ENCODE peak calls at places on chromosomes 12 and 14, in eight cellular contexts. L, A, U, P, E, C, I and O are unnamed samples.

GRCh38 chr12:15256760-15257159 is 35.5 kb upstream of the RERG start:
- DNase-seq in L (no peak), C (no peak), I (no peak), U (no peak), P (peak), E (no peak), A (peak), O (no peak)

GRCh38 chr12:89709994-89710872 is 1.6 kb upstream of the ATP2B1 start:
- DNase-seq in U (peak), A (no peak), P (peak), C (no peak), L (no peak), E (peak), I (no peak), O (peak)

GRCh38 chr12:9813821-9814798 is 13.2 kb upstream of the KLRF1 start:
- DNase-seq in U (peak), P (peak), E (peak), A (peak), L (peak), C (peak), I (peak), O (peak)

GRCh38 chr12:96403870-96404269 is 3.6 kb upstream of the CDK17 start:
- DNase-seq in L (no peak), C (no peak), E (no peak), U (no peak), A (no peak), P (no peak), I (no peak), O (no peak)

GRCh38 chr14:32756775-32757174 is 181.9 kb upstream of the NPAS3 start:
- DNase-seq in C (no peak), U (no peak), I (no peak), P (no peak), L (no peak), A (no peak), E (no peak), O (no peak)

GRCh38 chr12:5456906-5457305 is 25.0 kb downstream of the NTF3 start:
- DNase-seq in P (peak), I (no peak), C (no peak), L (no peak), E (no peak), A (peak), U (no peak), O (no peak)

GRCh38 chr14:66539034-66539433 is 31.1 kb downstream of the GPHN start:
- DNase-seq in L (no peak), C (no peak), E (no peak), P (no peak), A (no peak), U (no peak), I (no peak), O (no peak)

GRCh38 chr12:45852508-45852907 is 123.0 kb downstream of the ARID2 start:
- DNase-seq in U (no peak), E (no peak), A (no peak), C (no peak), I (no peak), L (no peak), P (no peak), O (no peak)

GRCh38 chr14:74417201-74417600 is 8.8 kb downstream of the SYNDIG1L start:
- DNase-seq in C (no peak), E (no peak), A (no peak), P (no peak), U (no peak), L (no peak), I (no peak), O (no peak)

GRCh38 chr12:76628745-76629144 is 69.2 kb upstream of the OSBPL8 start:
- DNase-seq in P (no peak), L (no peak), A (no peak), E (no peak), I (no peak), C (no peak), U (no peak), O (no peak)

GRCh38 chr12:1875608-1876007 is 42.8 kb downstream of the CACNA2D4 start:
- DNase-seq in U (no peak), C (no peak), I (no peak), E (no peak), A (no peak), P (no peak), L (no peak), O (no peak)

GRCh38 chr14:104350463-104351185 is 212.2 kb downstream of the KIF26A start:
- DNase-seq in L (no peak), A (no peak), U (peak), C (no peak), I (no peak), P (no peak), E (no peak), O (no peak)

GRCh38 chr14:105358943-105359342 is 39.4 kb upstream of the TEX22 start:
- DNase-seq in L (no peak), C (no peak), A (no peak), U (no peak), P (no peak), E (no peak), I (no peak), O (no peak)

GRCh38 chr14:70718383-70719123 is 76.8 kb downstream of the TTC9 start:
- DNase-seq in A (no peak), E (no peak), L (no peak), U (no peak), P (no peak), I (no peak), C (no peak), O (no peak)

GRCh38 chr14:64253672-64254071 is 40.5 kb downstream of the ESR2 start:
- DNase-seq in C (no peak), L (no peak), E (no peak), P (no peak), U (no peak), I (no peak), A (peak), O (no peak)

GRCh38 chr12:104672501-104673265 is 215.9 kb downstream of the CHST11 start:
- DNase-seq in I (no peak), P (peak), E (no peak), L (no peak), C (no peak), U (no peak), A (peak), O (no peak)

GRCh38 chr12:45244561-45245348 is 28.9 kb downstream of the ANO6 start:
- DNase-seq in I (no peak), P (peak), E (no peak), A (no peak), L (no peak), C (no peak), U (no peak), O (no peak)

GRCh38 chr12:116046039-116046438 is 231.5 kb downstream of the MED13L start:
- DNase-seq in C (no peak), U (no peak), I (no peak), L (no peak), A (no peak), E (no peak), P (no peak), O (no peak)

GRCh38 chr12:44246481-44247105 is 410.7 kb downstream of the TMEM117 start:
- DNase-seq in I (no peak), U (no peak), L (no peak), A (no peak), E (no peak), C (no peak), P (no peak), O (no peak)

GRCh38 chr12:1838223-1838993 is 18.0 kb downstream of the LRTM2 start:
- DNase-seq in P (no peak), L (no peak), A (no peak), U (no peak), I (no peak), C (no peak), E (no peak), O (no peak)

GRCh38 chr14:49306152-49306751 is 279.9 kb downstream of the RPS29 start:
- DNase-seq in C (no peak), A (no peak), E (no peak), P (no peak), L (no peak), I (no peak), U (no peak), O (peak)

GRCh38 chr12:94047781-94048567 is 100.4 kb upstream of the PLXNC1 start:
- DNase-seq in E (no peak), P (no peak), U (no peak), A (no peak), L (no peak), C (no peak), I (no peak), O (no peak)

GRCh38 chr14:80304125-80304766 is 92.9 kb upstream of the DIO2 start:
- DNase-seq in U (peak), L (no peak), I (no peak), C (no peak), P (no peak), E (no peak), A (peak), O (no peak)

GRCh38 chr12:49131973-49132461 is 822 bp upstream of the TUBA1B start:
- DNase-seq in A (peak), P (peak), U (no peak), E (no peak), L (no peak), I (no peak), C (no peak), O (no peak)

GRCh38 chr14:84770030-84770429 is 759.9 kb upstream of the FLRT2 start:
- DNase-seq in U (no peak), L (no peak), I (no peak), C (no peak), E (no peak), P (no peak), A (no peak), O (no peak)

GRCh38 chr12:8639936-8640335 is 22.7 kb downstream of the MFAP5 start:
- DNase-seq in P (no peak), A (no peak), C (no peak), U (no peak), E (no peak), L (no peak), I (no peak), O (no peak)